ENCODE peak calls at places on chromosomes 5 and 9, in five cellular contexts. B is DMS153, Q is PC-9, X is ovary, K is fibroblast of lung. U is an unnamed sample.
A peak's percentile ranks its signal among the peaks of the same experiment; 100 is the strongest.

GRCh38 chr5:81749562-81750307 is 1.2 kb downstream of the SSBP2 start:
- DNase-seq in B (no peak), Q (peak; percentile 17), X (peak; percentile 41), K (no peak), U (peak; percentile 45)

GRCh38 chr5:7910738-7911428 is 41.9 kb downstream of the MTRR start:
- DNase-seq in B (no peak), Q (no peak), X (no peak), K (no peak), U (no peak)

GRCh38 chr5:435961-436640 is 6.9 kb upstream of the EXOC3 start:
- DNase-seq in B (peak; percentile 8), Q (peak; percentile 63), X (no peak), K (no peak), U (peak; percentile 45)

GRCh38 chr9:88529496-88529895 is 5.5 kb upstream of the NXNL2 start:
- DNase-seq in B (no peak), Q (no peak), X (no peak), K (peak; percentile 22), U (no peak)

GRCh38 chr9:76213751-76214150 is 180.5 kb downstream of the RFK start:
- DNase-seq in B (no peak), Q (no peak), X (no peak), K (peak; percentile 55), U (no peak)

GRCh38 chr9:37969130-37969529 is 65.2 kb upstream of the SLC25A51 start:
- DNase-seq in B (no peak), Q (no peak), X (no peak), K (peak; percentile 66), U (no peak)

GRCh38 chr5:174312270-174312617 is 266.7 kb downstream of the NSG2 start:
- DNase-seq in B (no peak), Q (no peak), X (no peak), K (no peak), U (no peak)

GRCh38 chr9:134682651-134683364 is 41.2 kb downstream of the COL5A1 start:
- DNase-seq in B (no peak), Q (no peak), X (no peak), K (no peak), U (peak; percentile 17)

GRCh38 chr5:148957591-148958202 is 105.2 kb downstream of the SH3TC2 start:
- DNase-seq in B (no peak), Q (peak; percentile 45), X (no peak), K (no peak), U (no peak)

GRCh38 chr5:148713735-148714508 is 59.6 kb upstream of the HTR4 start:
- DNase-seq in B (no peak), Q (no peak), X (no peak), K (no peak), U (no peak)

GRCh38 chr9:72527801-72528195 is 6.4 kb downstream of the TMC1 start:
- DNase-seq in B (no peak), Q (no peak), X (no peak), K (no peak), U (no peak)

GRCh38 chr9:129280236-129281231 is 102.5 kb upstream of the IER5L start:
- DNase-seq in B (no peak), Q (no peak), X (peak; percentile 8), K (no peak), U (no peak)

GRCh38 chr5:59067976-59068651 is 485.2 kb downstream of the RAB3C start:
- DNase-seq in B (no peak), Q (no peak), X (no peak), K (peak; percentile 5), U (no peak)

GRCh38 chr5:103217101-103217500 is 41.5 kb upstream of the MACIR start:
- DNase-seq in B (no peak), Q (no peak), X (no peak), K (no peak), U (no peak)

GRCh38 chr5:95760291-95761191 is 29.4 kb downstream of the RHOBTB3 start:
- DNase-seq in B (no peak), Q (peak; percentile 6), X (no peak), K (peak; percentile 100), U (no peak)

GRCh38 chr9:134377976-134378375 is 51.7 kb downstream of the RXRA start:
- DNase-seq in B (no peak), Q (peak; percentile 97), X (no peak), K (no peak), U (no peak)